ENCODE peak calls at places on chromosomes 16 and 17, in five cellular contexts. One of them, this sample, is unnamed.

GRCh38 chr17:50114849-50115357 is 15.1 kb downstream of the SAMD14 start:
- DNase-seq in dorsolateral prefrontal cortex: peak; percentile 73
- DNase-seq in adrenal gland: peak; percentile 81
- DNase-seq in right atrium auricular region: no peak
- DNase-seq in epithelial cell of esophagus: peak; percentile 74
- DNase-seq in this sample: no peak

GRCh38 chr16:85363881-85364280 is 249.2 kb upstream of the GSE1 start:
- DNase-seq in dorsolateral prefrontal cortex: no peak
- DNase-seq in adrenal gland: no peak
- DNase-seq in right atrium auricular region: no peak
- DNase-seq in epithelial cell of esophagus: no peak
- DNase-seq in this sample: no peak

GRCh38 chr16:12480916-12481315 is 322.8 kb downstream of the CPPED1 start:
- DNase-seq in dorsolateral prefrontal cortex: no peak
- DNase-seq in adrenal gland: no peak
- DNase-seq in right atrium auricular region: no peak
- DNase-seq in epithelial cell of esophagus: no peak
- DNase-seq in this sample: no peak

GRCh38 chr17:43732961-43733360 is 25.6 kb downstream of the SOST start:
- DNase-seq in dorsolateral prefrontal cortex: no peak
- DNase-seq in adrenal gland: no peak
- DNase-seq in right atrium auricular region: no peak
- DNase-seq in epithelial cell of esophagus: peak; percentile 70
- DNase-seq in this sample: no peak

GRCh38 chr17:1641065-1641403 is 4.5 kb downstream of the SCARF1 start:
- DNase-seq in dorsolateral prefrontal cortex: no peak
- DNase-seq in adrenal gland: no peak
- DNase-seq in right atrium auricular region: no peak
- DNase-seq in epithelial cell of esophagus: no peak
- DNase-seq in this sample: no peak

GRCh38 chr16:85302018-85302847 is 190.0 kb upstream of the CIBAR2 start:
- DNase-seq in dorsolateral prefrontal cortex: no peak
- DNase-seq in adrenal gland: peak; percentile 94
- DNase-seq in right atrium auricular region: no peak
- DNase-seq in epithelial cell of esophagus: peak; percentile 23
- DNase-seq in this sample: no peak

GRCh38 chr17:57442914-57443571 is 186.7 kb downstream of the MSI2 start:
- DNase-seq in dorsolateral prefrontal cortex: peak; percentile 68
- DNase-seq in adrenal gland: peak; percentile 87
- DNase-seq in right atrium auricular region: no peak
- DNase-seq in epithelial cell of esophagus: peak; percentile 72
- DNase-seq in this sample: no peak

GRCh38 chr16:27972500-27972899 is 91.0 kb downstream of the GSG1L start:
- DNase-seq in dorsolateral prefrontal cortex: no peak
- DNase-seq in adrenal gland: peak; percentile 8
- DNase-seq in right atrium auricular region: no peak
- DNase-seq in epithelial cell of esophagus: peak; percentile 46
- DNase-seq in this sample: no peak

GRCh38 chr17:19664136-19664820 is 15.7 kb downstream of the ALDH3A2 start:
- DNase-seq in dorsolateral prefrontal cortex: no peak
- DNase-seq in adrenal gland: peak; percentile 84
- DNase-seq in right atrium auricular region: no peak
- DNase-seq in epithelial cell of esophagus: no peak
- DNase-seq in this sample: no peak

GRCh38 chr17:56592487-56593072 is 919 bp upstream of the NOG start:
- DNase-seq in dorsolateral prefrontal cortex: no peak
- DNase-seq in adrenal gland: peak; percentile 55
- DNase-seq in right atrium auricular region: no peak
- DNase-seq in epithelial cell of esophagus: peak; percentile 39
- DNase-seq in this sample: peak; percentile 75

GRCh38 chr17:31472137-31472536 is 80.7 kb downstream of the RAB11FIP4 start:
- DNase-seq in dorsolateral prefrontal cortex: peak; percentile 68
- DNase-seq in adrenal gland: no peak
- DNase-seq in right atrium auricular region: no peak
- DNase-seq in epithelial cell of esophagus: no peak
- DNase-seq in this sample: no peak

GRCh38 chr17:27367121-27367981 is 73.4 kb downstream of the WSB1 start:
- DNase-seq in dorsolateral prefrontal cortex: no peak
- DNase-seq in adrenal gland: no peak
- DNase-seq in right atrium auricular region: no peak
- DNase-seq in epithelial cell of esophagus: no peak
- DNase-seq in this sample: peak; percentile 65

GRCh38 chr16:85124636-85125346 is 12.5 kb upstream of the CIBAR2 start:
- DNase-seq in dorsolateral prefrontal cortex: no peak
- DNase-seq in adrenal gland: no peak
- DNase-seq in right atrium auricular region: no peak
- DNase-seq in epithelial cell of esophagus: no peak
- DNase-seq in this sample: no peak

GRCh38 chr16:678858-679807 is 1.1 kb upstream of the STUB1 start:
- DNase-seq in dorsolateral prefrontal cortex: peak; percentile 41
- DNase-seq in adrenal gland: peak; percentile 86
- DNase-seq in right atrium auricular region: peak; percentile 74
- DNase-seq in epithelial cell of esophagus: peak; percentile 44
- DNase-seq in this sample: no peak

GRCh38 chr16:85824161-85825135 is 25.0 kb downstream of the COX4I1 start:
- DNase-seq in dorsolateral prefrontal cortex: no peak
- DNase-seq in adrenal gland: no peak
- DNase-seq in right atrium auricular region: no peak
- DNase-seq in epithelial cell of esophagus: no peak
- DNase-seq in this sample: no peak

GRCh38 chr17:30720013-30720471 is 104.5 kb downstream of the CRLF3 start:
- DNase-seq in dorsolateral prefrontal cortex: no peak
- DNase-seq in adrenal gland: no peak
- DNase-seq in right atrium auricular region: peak; percentile 28
- DNase-seq in epithelial cell of esophagus: no peak
- DNase-seq in this sample: no peak

GRCh38 chr16:50596762-50597450 is 48.7 kb downstream of the NKD1 start:
- DNase-seq in dorsolateral prefrontal cortex: no peak
- DNase-seq in adrenal gland: no peak
- DNase-seq in right atrium auricular region: no peak
- DNase-seq in epithelial cell of esophagus: no peak
- DNase-seq in this sample: no peak

GRCh38 chr17:2794116-2794803 is 2.0 kb upstream of the RAP1GAP2 start:
- DNase-seq in dorsolateral prefrontal cortex: no peak
- DNase-seq in adrenal gland: no peak
- DNase-seq in right atrium auricular region: no peak
- DNase-seq in epithelial cell of esophagus: no peak
- DNase-seq in this sample: no peak

GRCh38 chr17:6303664-6304063 is 131.3 kb downstream of the AIPL1 start:
- DNase-seq in dorsolateral prefrontal cortex: no peak
- DNase-seq in adrenal gland: peak; percentile 15
- DNase-seq in right atrium auricular region: no peak
- DNase-seq in epithelial cell of esophagus: peak; percentile 41
- DNase-seq in this sample: no peak

GRCh38 chr16:22373662-22374310 is 633 bp downstream of the CDR2 start:
- DNase-seq in dorsolateral prefrontal cortex: peak; percentile 14
- DNase-seq in adrenal gland: peak; percentile 64
- DNase-seq in right atrium auricular region: peak; percentile 66
- DNase-seq in epithelial cell of esophagus: peak; percentile 27
- DNase-seq in this sample: peak; percentile 77

GRCh38 chr16:57147381-57148191 is 38.3 kb downstream of the PSME3IP1 start:
- DNase-seq in dorsolateral prefrontal cortex: peak; percentile 42
- DNase-seq in adrenal gland: peak; percentile 11
- DNase-seq in right atrium auricular region: no peak
- DNase-seq in epithelial cell of esophagus: peak; percentile 51
- DNase-seq in this sample: no peak

GRCh38 chr16:68274441-68274840 is 10.1 kb downstream of the SLC7A6 start:
- DNase-seq in dorsolateral prefrontal cortex: no peak
- DNase-seq in adrenal gland: no peak
- DNase-seq in right atrium auricular region: no peak
- DNase-seq in epithelial cell of esophagus: no peak
- DNase-seq in this sample: no peak

GRCh38 chr17:40362696-40363479 is 1.6 kb downstream of the GJD3 start:
- DNase-seq in dorsolateral prefrontal cortex: no peak
- DNase-seq in adrenal gland: peak; percentile 57
- DNase-seq in right atrium auricular region: no peak
- DNase-seq in epithelial cell of esophagus: peak; percentile 83
- DNase-seq in this sample: no peak

GRCh38 chr17:60601443-60602384 is 1.7 kb downstream of the PPM1D start:
- DNase-seq in dorsolateral prefrontal cortex: peak; percentile 49
- DNase-seq in adrenal gland: peak; percentile 56
- DNase-seq in right atrium auricular region: peak; percentile 63
- DNase-seq in epithelial cell of esophagus: peak; percentile 81
- DNase-seq in this sample: no peak

GRCh38 chr17:8059131-8059530 is 20.3 kb downstream of the ALOX15B start:
- DNase-seq in dorsolateral prefrontal cortex: no peak
- DNase-seq in adrenal gland: no peak
- DNase-seq in right atrium auricular region: no peak
- DNase-seq in epithelial cell of esophagus: no peak
- DNase-seq in this sample: no peak

DNA sequence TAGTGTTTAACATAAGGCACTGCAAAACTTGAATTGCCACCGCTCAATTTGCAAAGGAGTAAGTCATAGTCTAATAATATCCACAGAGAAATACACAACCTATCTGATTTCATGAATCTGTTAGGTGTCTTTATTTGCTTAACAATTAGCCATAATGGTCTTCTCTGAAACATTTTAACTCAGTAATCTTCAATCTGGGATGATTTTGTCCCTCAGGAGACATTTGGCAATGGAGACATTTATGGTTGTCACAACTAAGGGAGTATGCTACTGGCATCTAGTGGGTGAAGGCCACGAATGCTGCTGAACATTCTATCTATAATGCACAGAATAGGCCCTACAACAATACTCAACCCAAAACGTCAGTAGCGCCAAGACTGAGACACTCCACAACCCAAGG is 4.3 kb downstream of the UBE2G1 start:
- DNase-seq in dorsolateral prefrontal cortex: peak; percentile 28
- DNase-seq in adrenal gland: peak; percentile 19
- DNase-seq in right atrium auricular region: no peak
- DNase-seq in epithelial cell of esophagus: peak; percentile 32
- DNase-seq in this sample: no peak
- TF ChIP-seq CTCF in dorsolateral prefrontal cortex: peak; percentile 48
- TF ChIP-seq CTCF in adrenal gland: no peak
- TF ChIP-seq CTCF in right atrium auricular region: peak; percentile 34
- TF ChIP-seq CTCF in epithelial cell of esophagus: peak; percentile 44
- TF ChIP-seq CTCF in this sample: no peak

GRCh38 chr17:75876938-75877751 is 1.2 kb downstream of the TRIM47 start:
- DNase-seq in dorsolateral prefrontal cortex: peak; percentile 73
- DNase-seq in adrenal gland: peak; percentile 95
- DNase-seq in right atrium auricular region: peak; percentile 97
- DNase-seq in epithelial cell of esophagus: peak; percentile 79
- DNase-seq in this sample: peak; percentile 98
- TF ChIP-seq CTCF in dorsolateral prefrontal cortex: peak; percentile 51
- TF ChIP-seq CTCF in adrenal gland: no peak
- TF ChIP-seq CTCF in right atrium auricular region: peak; percentile 50
- TF ChIP-seq CTCF in epithelial cell of esophagus: no peak
- TF ChIP-seq CTCF in this sample: no peak

GRCh38 chr16:76639685-76640289 is 362.6 kb downstream of the CNTNAP4 start:
- DNase-seq in dorsolateral prefrontal cortex: peak; percentile 11
- DNase-seq in adrenal gland: peak; percentile 6
- DNase-seq in right atrium auricular region: no peak
- DNase-seq in epithelial cell of esophagus: peak; percentile 63
- DNase-seq in this sample: no peak
- TF ChIP-seq CTCF in dorsolateral prefrontal cortex: no peak
- TF ChIP-seq CTCF in adrenal gland: peak; percentile 21
- TF ChIP-seq CTCF in right atrium auricular region: peak; percentile 30
- TF ChIP-seq CTCF in epithelial cell of esophagus: peak; percentile 37
- TF ChIP-seq CTCF in this sample: no peak

GRCh38 chr16:26665166-26665939 is 401.4 kb upstream of the C16orf82 start:
- DNase-seq in dorsolateral prefrontal cortex: no peak
- DNase-seq in adrenal gland: no peak
- DNase-seq in right atrium auricular region: no peak
- DNase-seq in epithelial cell of esophagus: no peak
- DNase-seq in this sample: no peak
- TF ChIP-seq CTCF in dorsolateral prefrontal cortex: no peak
- TF ChIP-seq CTCF in adrenal gland: no peak
- TF ChIP-seq CTCF in right atrium auricular region: no peak
- TF ChIP-seq CTCF in epithelial cell of esophagus: no peak
- TF ChIP-seq CTCF in this sample: no peak

GRCh38 chr16:66549284-66550131 is at the start of gene TK2:
- DNase-seq in dorsolateral prefrontal cortex: peak; percentile 36
- DNase-seq in adrenal gland: peak; percentile 80
- DNase-seq in right atrium auricular region: peak; percentile 75
- DNase-seq in epithelial cell of esophagus: peak; percentile 74
- DNase-seq in this sample: no peak
- TF ChIP-seq CTCF in dorsolateral prefrontal cortex: peak; percentile 41
- TF ChIP-seq CTCF in adrenal gland: peak; percentile 23
- TF ChIP-seq CTCF in right atrium auricular region: peak; percentile 44
- TF ChIP-seq CTCF in epithelial cell of esophagus: no peak
- TF ChIP-seq CTCF in this sample: no peak

GRCh38 chr17:16353702-16354174 is 469 bp upstream of the CENPV start:
- DNase-seq in dorsolateral prefrontal cortex: no peak
- DNase-seq in adrenal gland: no peak
- DNase-seq in right atrium auricular region: no peak
- DNase-seq in epithelial cell of esophagus: no peak
- DNase-seq in this sample: peak; percentile 3

GRCh38 chr17:16351831-16352230 is 1.4 kb downstream of the CENPV start:
- DNase-seq in dorsolateral prefrontal cortex: no peak
- DNase-seq in adrenal gland: no peak
- DNase-seq in right atrium auricular region: no peak
- DNase-seq in epithelial cell of esophagus: peak; percentile 44
- DNase-seq in this sample: no peak

GRCh38 chr17:16352838-16353701 is at the start of gene CENPV:
- DNase-seq in dorsolateral prefrontal cortex: peak; percentile 40
- DNase-seq in adrenal gland: peak; percentile 43
- DNase-seq in right atrium auricular region: no peak
- DNase-seq in epithelial cell of esophagus: peak; percentile 44
- DNase-seq in this sample: peak; percentile 73

GRCh38 chr17:16352303-16352837 is 899 bp downstream of the CENPV start:
- DNase-seq in dorsolateral prefrontal cortex: peak; percentile 44
- DNase-seq in adrenal gland: peak; percentile 45
- DNase-seq in right atrium auricular region: no peak
- DNase-seq in epithelial cell of esophagus: peak; percentile 19
- DNase-seq in this sample: no peak

DNA sequence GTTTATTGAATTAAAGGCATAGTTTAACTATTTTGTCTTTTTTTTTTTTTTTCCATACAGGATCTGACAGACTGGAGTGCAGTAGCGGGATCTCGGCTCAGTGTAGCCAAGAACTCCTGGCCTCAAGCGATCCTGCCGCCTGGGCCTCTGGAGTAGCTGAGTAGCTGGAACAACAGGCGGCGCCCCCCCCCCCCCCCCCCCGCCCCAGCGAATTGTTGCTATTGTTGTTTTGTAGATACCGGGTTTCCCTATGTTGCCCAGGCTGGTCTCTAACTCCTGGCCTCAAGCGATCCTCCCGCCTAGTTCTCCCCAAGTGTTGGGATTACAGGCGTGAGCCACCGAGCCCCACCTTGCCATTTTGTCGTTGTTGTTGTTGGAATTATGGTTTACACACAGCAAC is 1.3 kb upstream of the CENPV start:
- DNase-seq in dorsolateral prefrontal cortex: no peak
- DNase-seq in adrenal gland: no peak
- DNase-seq in right atrium auricular region: no peak
- DNase-seq in epithelial cell of esophagus: no peak
- DNase-seq in this sample: peak; percentile 49
- TF ChIP-seq CTCF in dorsolateral prefrontal cortex: no peak
- TF ChIP-seq CTCF in adrenal gland: no peak
- TF ChIP-seq CTCF in right atrium auricular region: no peak
- TF ChIP-seq CTCF in epithelial cell of esophagus: no peak
- TF ChIP-seq CTCF in this sample: no peak